ENCODE peak calls at places on chromosomes 12 and 14, in nine cellular contexts. One of them, this sample, is unnamed.

GRCh38 chr12:54005531-54005852 is 3.3 kb upstream of the HOXC8 start:
- DNase-seq in ovary: no peak
- DNase-seq in activated CD4-positive, alpha-beta T cell treated with anti-CD3 and anti-CD28 coated beads, Interleukin-2, amount 50 U/mL, for 1 hour: no peak
- DNase-seq in activated naive CD8-positive, alpha-beta T cell treated with anti-CD3 and anti-CD28 coated beads for 36 hours: no peak
- DNase-seq in activated CD4-positive, CD25-positive, alpha-beta regulatory T cell: no peak
- DNase-seq in heart left ventricle: no peak
- DNase-seq in psoas muscle: peak
- DNase-seq in ecto neural progenitor cell: no peak
- DNase-seq in naive thymus-derived CD8-positive, alpha-beta T cell: peak
- DNase-seq in this sample: no peak

GRCh38 chr12:44616385-44616784 is 259.7 kb downstream of the NELL2 start:
- DNase-seq in heart left ventricle: no peak
- DNase-seq in naive thymus-derived CD8-positive, alpha-beta T cell: no peak
- DNase-seq in activated CD4-positive, alpha-beta T cell treated with anti-CD3 and anti-CD28 coated beads, Interleukin-2, amount 50 U/mL, for 1 hour: no peak
- DNase-seq in ovary: no peak
- DNase-seq in ecto neural progenitor cell: no peak
- DNase-seq in activated naive CD8-positive, alpha-beta T cell treated with anti-CD3 and anti-CD28 coated beads for 36 hours: no peak
- DNase-seq in activated CD4-positive, CD25-positive, alpha-beta regulatory T cell: no peak
- DNase-seq in psoas muscle: no peak
- DNase-seq in this sample: no peak

GRCh38 chr14:30180219-30180618 is 252.6 kb upstream of the PRKD1 start:
- DNase-seq in heart left ventricle: no peak
- DNase-seq in activated naive CD8-positive, alpha-beta T cell treated with anti-CD3 and anti-CD28 coated beads for 36 hours: no peak
- DNase-seq in activated CD4-positive, CD25-positive, alpha-beta regulatory T cell: no peak
- DNase-seq in ovary: no peak
- DNase-seq in psoas muscle: no peak
- DNase-seq in naive thymus-derived CD8-positive, alpha-beta T cell: no peak
- DNase-seq in activated CD4-positive, alpha-beta T cell treated with anti-CD3 and anti-CD28 coated beads, Interleukin-2, amount 50 U/mL, for 1 hour: no peak
- DNase-seq in ecto neural progenitor cell: no peak
- DNase-seq in this sample: no peak

GRCh38 chr12:127245437-127245836 is 1021.5 kb upstream of the TMEM132C start:
- DNase-seq in activated CD4-positive, alpha-beta T cell treated with anti-CD3 and anti-CD28 coated beads, Interleukin-2, amount 50 U/mL, for 1 hour: no peak
- DNase-seq in ecto neural progenitor cell: no peak
- DNase-seq in heart left ventricle: no peak
- DNase-seq in activated naive CD8-positive, alpha-beta T cell treated with anti-CD3 and anti-CD28 coated beads for 36 hours: no peak
- DNase-seq in activated CD4-positive, CD25-positive, alpha-beta regulatory T cell: no peak
- DNase-seq in ovary: no peak
- DNase-seq in psoas muscle: no peak
- DNase-seq in naive thymus-derived CD8-positive, alpha-beta T cell: no peak
- DNase-seq in this sample: no peak

GRCh38 chr14:63496837-63497400 is 46.3 kb downstream of the PPP2R5E start:
- DNase-seq in heart left ventricle: no peak
- DNase-seq in ecto neural progenitor cell: no peak
- DNase-seq in activated CD4-positive, CD25-positive, alpha-beta regulatory T cell: no peak
- DNase-seq in activated naive CD8-positive, alpha-beta T cell treated with anti-CD3 and anti-CD28 coated beads for 36 hours: no peak
- DNase-seq in activated CD4-positive, alpha-beta T cell treated with anti-CD3 and anti-CD28 coated beads, Interleukin-2, amount 50 U/mL, for 1 hour: no peak
- DNase-seq in ovary: no peak
- DNase-seq in psoas muscle: no peak
- DNase-seq in naive thymus-derived CD8-positive, alpha-beta T cell: no peak
- DNase-seq in this sample: no peak

GRCh38 chr14:63454863-63455622 is 88.1 kb downstream of the PPP2R5E start:
- DNase-seq in activated naive CD8-positive, alpha-beta T cell treated with anti-CD3 and anti-CD28 coated beads for 36 hours: no peak
- DNase-seq in psoas muscle: no peak
- DNase-seq in heart left ventricle: no peak
- DNase-seq in naive thymus-derived CD8-positive, alpha-beta T cell: no peak
- DNase-seq in activated CD4-positive, CD25-positive, alpha-beta regulatory T cell: no peak
- DNase-seq in ovary: no peak
- DNase-seq in activated CD4-positive, alpha-beta T cell treated with anti-CD3 and anti-CD28 coated beads, Interleukin-2, amount 50 U/mL, for 1 hour: no peak
- DNase-seq in ecto neural progenitor cell: no peak
- DNase-seq in this sample: no peak

GRCh38 chr12:75634244-75635222 is 123.1 kb upstream of the KRR1 start:
- DNase-seq in ovary: no peak
- DNase-seq in activated CD4-positive, CD25-positive, alpha-beta regulatory T cell: no peak
- DNase-seq in ecto neural progenitor cell: no peak
- DNase-seq in activated naive CD8-positive, alpha-beta T cell treated with anti-CD3 and anti-CD28 coated beads for 36 hours: no peak
- DNase-seq in heart left ventricle: no peak
- DNase-seq in psoas muscle: no peak
- DNase-seq in naive thymus-derived CD8-positive, alpha-beta T cell: no peak
- DNase-seq in activated CD4-positive, alpha-beta T cell treated with anti-CD3 and anti-CD28 coated beads, Interleukin-2, amount 50 U/mL, for 1 hour: no peak
- DNase-seq in this sample: no peak

GRCh38 chr12:132445884-132446471 is 44.0 kb upstream of the FBRSL1 start:
- DNase-seq in activated CD4-positive, CD25-positive, alpha-beta regulatory T cell: no peak
- DNase-seq in heart left ventricle: peak
- DNase-seq in activated CD4-positive, alpha-beta T cell treated with anti-CD3 and anti-CD28 coated beads, Interleukin-2, amount 50 U/mL, for 1 hour: peak
- DNase-seq in naive thymus-derived CD8-positive, alpha-beta T cell: peak
- DNase-seq in psoas muscle: peak
- DNase-seq in ecto neural progenitor cell: peak
- DNase-seq in ovary: peak
- DNase-seq in activated naive CD8-positive, alpha-beta T cell treated with anti-CD3 and anti-CD28 coated beads for 36 hours: peak
- DNase-seq in this sample: peak

GRCh38 chr12:78085562-78086182 is 255.0 kb downstream of the NAV3 start:
- DNase-seq in ovary: no peak
- DNase-seq in activated CD4-positive, CD25-positive, alpha-beta regulatory T cell: no peak
- DNase-seq in psoas muscle: no peak
- DNase-seq in naive thymus-derived CD8-positive, alpha-beta T cell: no peak
- DNase-seq in ecto neural progenitor cell: no peak
- DNase-seq in activated CD4-positive, alpha-beta T cell treated with anti-CD3 and anti-CD28 coated beads, Interleukin-2, amount 50 U/mL, for 1 hour: no peak
- DNase-seq in heart left ventricle: no peak
- DNase-seq in activated naive CD8-positive, alpha-beta T cell treated with anti-CD3 and anti-CD28 coated beads for 36 hours: no peak
- DNase-seq in this sample: no peak